ENCODE peak calls at places on chromosomes 11 and 22, in seven cellular contexts. Q is pancreas, G is SK-N-MC, S is heart right ventricle, B is tibial artery, E is adrenal gland, F is WERI-Rb-1. X is an unnamed sample.
A peak's percentile ranks its signal among the peaks of the same experiment; 100 is the strongest.

GRCh38 chr11:108698844-108699642 is 34.2 kb downstream of the DDX10 start:
- DNase-seq in Q (no peak), G (no peak), S (no peak), B (no peak), E (no peak), F (no peak), X (no peak)

GRCh38 chr11:70290341-70291065 is 20.0 kb downstream of the PPFIA1 start:
- DNase-seq in Q (no peak), G (no peak), S (no peak), B (no peak), E (no peak), F (no peak), X (no peak)

GRCh38 chr11:862704-863388 is 20.2 kb downstream of the TSPAN4 start:
- DNase-seq in Q (no peak), G (no peak), S (no peak), B (no peak), E (no peak), F (peak; percentile 63), X (no peak)

GRCh38 chr22:50104149-50104548 is 14.3 kb downstream of the MOV10L1 start:
- DNase-seq in Q (no peak), G (no peak), S (no peak), B (no peak), E (no peak), F (no peak), X (no peak)

GRCh38 chr11:106288988-106289387 is 211.5 kb downstream of the AASDHPPT start:
- DNase-seq in Q (no peak), G (no peak), S (no peak), B (no peak), E (no peak), F (peak; percentile 76), X (no peak)

GRCh38 chr11:129225190-129225589 is 33.1 kb upstream of the ARHGAP32 start:
- DNase-seq in Q (no peak), G (no peak), S (no peak), B (no peak), E (no peak), F (no peak), X (no peak)

GRCh38 chr11:30172158-30172557 is 58.7 kb upstream of the FSHB start:
- DNase-seq in Q (no peak), G (no peak), S (no peak), B (no peak), E (no peak), F (no peak), X (no peak)

GRCh38 chr11:130299978-130300377 is 14.7 kb downstream of the ZBTB44 start:
- DNase-seq in Q (no peak), G (no peak), S (no peak), B (no peak), E (no peak), F (no peak), X (no peak)

GRCh38 chr11:104484784-104485554 is 321.0 kb upstream of the PDGFD start:
- DNase-seq in Q (no peak), G (no peak), S (no peak), B (no peak), E (no peak), F (no peak), X (no peak)

GRCh38 chr11:60396382-60396781 is at the start of gene MS4A14:
- DNase-seq in Q (no peak), G (no peak), S (no peak), B (no peak), E (no peak), F (no peak), X (no peak)

GRCh38 chr11:80096736-80097135 is 655.9 kb upstream of the TENM4 start:
- DNase-seq in Q (no peak), G (no peak), S (no peak), B (no peak), E (peak; percentile 41), F (no peak), X (no peak)

GRCh38 chr11:96257972-96258951 is 84.7 kb downstream of the MAML2 start:
- DNase-seq in Q (no peak), G (no peak), S (no peak), B (no peak), E (no peak), F (no peak), X (no peak)

GRCh38 chr22:26949193-26949592 is 291.8 kb downstream of the MIAT start:
- DNase-seq in Q (no peak), G (no peak), S (no peak), B (no peak), E (peak; percentile 18), F (no peak), X (no peak)

GRCh38 chr22:48323746-48324145 is 1503.9 kb downstream of the BRD1 start:
- DNase-seq in Q (no peak), G (no peak), S (no peak), B (no peak), E (no peak), F (no peak), X (no peak)

GRCh38 chr22:20979243-20979809 is 2.8 kb upstream of the LZTR1 start:
- DNase-seq in Q (peak; percentile 71), G (no peak), S (peak; percentile 56), B (no peak), E (peak; percentile 81), F (no peak), X (peak; percentile 71)

GRCh38 chr11:66172146-66172545 is 96.3 kb upstream of the RAB1B start:
- DNase-seq in Q (no peak), G (no peak), S (no peak), B (no peak), E (no peak), F (no peak), X (no peak)

GRCh38 chr11:125797641-125798040 is 9.7 kb downstream of the PATE3 start:
- DNase-seq in Q (no peak), G (no peak), S (no peak), B (no peak), E (no peak), F (no peak), X (no peak)

GRCh38 chr11:60310407-60310998 is 16.6 kb upstream of the MS4A6E start:
- DNase-seq in Q (no peak), G (no peak), S (peak; percentile 11), B (peak; percentile 65), E (peak; percentile 24), F (no peak), X (no peak)

GRCh38 chr11:114180301-114181055 is 115.7 kb upstream of the NNMT start:
- DNase-seq in Q (no peak), G (no peak), S (peak; percentile 72), B (no peak), E (no peak), F (peak; percentile 32), X (peak; percentile 30)

GRCh38 chr22:46273432-46274148 is 5.8 kb downstream of the TTC38 start:
- DNase-seq in Q (no peak), G (no peak), S (no peak), B (no peak), E (peak; percentile 14), F (no peak), X (no peak)

GRCh38 chr22:33210129-33210784 is 152.1 kb upstream of the SYN3 start:
- DNase-seq in Q (no peak), G (peak; percentile 12), S (peak; percentile 8), B (no peak), E (peak; percentile 17), F (peak; percentile 46), X (no peak)

GRCh38 chr11:7545611-7546010 is 31.8 kb downstream of the PPFIBP2 start:
- DNase-seq in Q (no peak), G (no peak), S (no peak), B (no peak), E (no peak), F (no peak), X (no peak)
- H3K36me3 ChIP-seq in Q (no peaks in the 10 kb centered on the region), G (no peaks in the 10 kb centered on the region), S (peaks cover 5% of the 10 kb centered on the region), B (no peaks in the 10 kb centered on the region), E (no peaks in the 10 kb centered on the region), F (no peaks in the 10 kb centered on the region), X (no peaks in the 10 kb centered on the region)

GRCh38 chr11:11152877-11153276 is 200.2 kb downstream of the CSNK2A3 start:
- DNase-seq in Q (no peak), G (no peak), S (no peak), B (no peak), E (no peak), F (no peak), X (no peak)

GRCh38 chr11:11157201-11157600 is 195.8 kb downstream of the CSNK2A3 start:
- DNase-seq in Q (no peak), G (no peak), S (peak; percentile 22), B (no peak), E (no peak), F (peak; percentile 43), X (no peak)

GRCh38 chr11:11155962-11156815 is 196.9 kb downstream of the CSNK2A3 start:
- DNase-seq in Q (no peak), G (no peak), S (no peak), B (no peak), E (no peak), F (peak; percentile 57), X (no peak)
- H3K27ac ChIP-seq in Q (no peak overlapping the region), G (no peak overlapping the region), S (no peak overlapping the region), B (no peak overlapping the region), E (no peak overlapping the region), F (no peak overlapping the region), X (no peak overlapping the region)

GRCh38 chr11:2947744-2948143 is 18.5 kb upstream of the PHLDA2 start:
- DNase-seq in Q (no peak), G (no peak), S (no peak), B (no peak), E (no peak), F (no peak), X (no peak)
- H3K36me3 ChIP-seq in Q (no peaks in the 10 kb centered on the region), G (peaks cover 81% of the 10 kb centered on the region), S (peaks cover 84% of the 10 kb centered on the region), B (peaks cover 76% of the 10 kb centered on the region), E (no peaks in the 10 kb centered on the region), F (peaks cover 87% of the 10 kb centered on the region), X (peaks cover 70% of the 10 kb centered on the region)

GRCh38 chr11:118194835-118195627 is 18.6 kb upstream of the SCN2B start:
- DNase-seq in Q (peak; percentile 76), G (no peak), S (peak; percentile 87), B (peak; percentile 90), E (peak; percentile 36), F (no peak), X (peak; percentile 84)
- H3K27ac ChIP-seq in Q (peak overlapping the region; percentile 76), G (no peak overlapping the region), S (peak overlapping the region; percentile 89), B (no peak overlapping the region), E (no peak overlapping the region), F (no peak overlapping the region), X (peak overlapping the region; percentile 66)

DNA sequence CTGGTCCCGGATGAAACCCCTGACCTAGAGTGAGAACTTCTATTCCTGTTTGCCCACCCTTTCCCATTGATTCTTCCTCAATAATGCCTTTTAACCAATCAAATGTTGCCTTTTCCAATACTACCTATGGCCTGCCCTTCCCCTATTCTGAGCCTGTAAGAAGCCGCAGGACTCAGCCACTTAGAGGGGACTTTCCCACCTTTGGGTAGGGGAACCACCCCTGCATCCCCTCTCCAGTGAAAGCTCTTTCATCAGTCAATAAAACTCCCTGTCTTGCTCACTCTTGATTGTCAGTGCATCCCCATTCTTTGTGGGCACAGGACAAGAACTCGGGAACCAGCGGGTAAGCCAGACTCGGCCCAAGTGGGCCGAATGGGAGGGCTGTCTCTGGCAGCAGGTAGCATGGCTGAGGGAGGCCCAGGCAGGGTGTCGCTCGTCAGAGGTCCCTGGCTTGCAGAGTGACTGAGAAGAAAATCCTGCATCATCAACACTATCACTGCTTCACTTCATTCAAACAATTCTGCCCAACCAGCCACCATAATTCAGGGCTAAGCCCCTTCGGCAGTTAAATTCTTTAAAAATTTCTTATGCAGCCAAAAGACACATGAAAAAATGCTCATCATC is 30.4 kb downstream of the LDHAL6A start:
- DNase-seq in Q (no peak), G (no peak), S (no peak), B (no peak), E (no peak), F (no peak), X (no peak)
- H3K36me3 ChIP-seq in Q (peaks cover 4% of the 10 kb centered on the region), G (peaks cover 56% of the 10 kb centered on the region), S (peaks cover 92% of the 10 kb centered on the region), B (peaks cover 86% of the 10 kb centered on the region), E (no peaks in the 10 kb centered on the region), F (peaks cover 38% of the 10 kb centered on the region), X (peaks cover 7% of the 10 kb centered on the region)